ENCODE peak calls at places on chromosome 9, in four cellular contexts. R is neural crest cell, B is psoas muscle, Y is kidney epithelial cell. X is an unnamed sample.

GRCh38 chr9:111102793-111103474 is 64.7 kb upstream of the LPAR1 start:
- DNase-seq in B (no peak), Y (no peak), R (no peak), X (no peak)

GRCh38 chr9:137244486-137245449 is 3.7 kb downstream of the TUBB4B start:
- DNase-seq in Y (no peak), B (no peak), R (no peak), X (no peak)

GRCh38 chr9:135677641-135678168 is 14.6 kb downstream of the LCN9 start:
- DNase-seq in Y (no peak), R (no peak), B (no peak), X (no peak)

GRCh38 chr9:128091144-128091543 is 23.1 kb downstream of the SLC25A25 start:
- DNase-seq in B (peak), Y (no peak), R (peak), X (no peak)

GRCh38 chr9:129548571-129549135 is 72.2 kb downstream of the C9orf50 start:
- DNase-seq in R (no peak), B (peak), Y (no peak), X (no peak)

GRCh38 chr9:109232449-109232848 is 65.4 kb upstream of the FRRS1L start:
- DNase-seq in R (no peak), Y (no peak), B (no peak), X (no peak)

GRCh38 chr9:75715360-75715759 is 175.1 kb upstream of the PCSK5 start:
- DNase-seq in Y (no peak), R (no peak), B (no peak), X (no peak)

GRCh38 chr9:124264812-124265211 is 7.1 kb downstream of the NEK6 start:
- DNase-seq in Y (no peak), R (no peak), B (no peak), X (no peak)

GRCh38 chr9:136793063-136793946 is 2.2 kb downstream of the TMEM141 start:
- DNase-seq in Y (no peak), B (no peak), R (no peak), X (no peak)

GRCh38 chr9:82488319-82488701 is 499.7 kb downstream of the SPATA31D1 start:
- DNase-seq in R (no peak), B (no peak), Y (no peak), X (no peak)

GRCh38 chr9:91773166-91773565 is 176.9 kb downstream of the ROR2 start:
- DNase-seq in B (no peak), Y (no peak), R (no peak), X (no peak)

GRCh38 chr9:91777437-91777836 is 172.6 kb downstream of the ROR2 start:
- DNase-seq in R (no peak), B (no peak), Y (no peak), X (no peak)

GRCh38 chr9:91776409-91777365 is 173.3 kb downstream of the ROR2 start:
- DNase-seq in Y (no peak), R (no peak), B (no peak), X (no peak)

GRCh38 chr9:91775708-91776028 is 174.4 kb downstream of the ROR2 start:
- DNase-seq in Y (no peak), R (no peak), B (no peak), X (no peak)

GRCh38 chr9:91775011-91775707 is 174.9 kb downstream of the ROR2 start:
- DNase-seq in Y (no peak), R (peak), B (peak), X (peak)
- TF ChIP-seq CTCF in Y (peak), R (peak), B (peak), X (peak)

GRCh38 chr9:16352791-16353401 is 517.6 kb downstream of the BNC2 start:
- DNase-seq in B (no peak), R (no peak), Y (no peak), X (no peak)
- TF ChIP-seq CTCF in B (no peak), R (no peak), Y (no peak), X (no peak)

GRCh38 chr9:18394847-18395355 is 79.1 kb upstream of the ADAMTSL1 start:
- DNase-seq in Y (no peak), R (no peak), B (no peak), X (no peak)

GRCh38 chr9:18393340-18394130 is 80.4 kb upstream of the ADAMTSL1 start:
- DNase-seq in Y (peak), R (no peak), B (no peak), X (peak)

GRCh38 chr9:18397076-18397475 is 76.9 kb upstream of the ADAMTSL1 start:
- DNase-seq in Y (no peak), R (no peak), B (no peak), X (no peak)

GRCh38 chr9:18390393-18390792 is 83.6 kb upstream of the ADAMTSL1 start:
- DNase-seq in R (no peak), Y (no peak), B (no peak), X (no peak)

GRCh38 chr9:18396102-18396728 is 77.7 kb upstream of the ADAMTSL1 start:
- DNase-seq in B (no peak), R (no peak), Y (no peak), X (peak)
- TF ChIP-seq CTCF in B (no peak), R (peak), Y (no peak), X (no peak)

GRCh38 chr9:98253563-98253962 is 1.9 kb downstream of the TBC1D2 start:
- DNase-seq in B (no peak), Y (no peak), R (no peak), X (no peak)

GRCh38 chr9:98255064-98255577 is 328 bp downstream of the TBC1D2 start:
- DNase-seq in B (no peak), R (no peak), Y (no peak), X (no peak)

GRCh38 chr9:98256632-98257218 is 1.3 kb upstream of the TBC1D2 start:
- DNase-seq in R (no peak), B (no peak), Y (no peak), X (no peak)

GRCh38 chr9:98254236-98255063 is 999 bp downstream of the TBC1D2 start:
- DNase-seq in Y (no peak), B (no peak), R (no peak), X (no peak)

GRCh38 chr9:98255578-98256296 is at the start of gene TBC1D2:
- DNase-seq in B (peak), Y (peak), R (peak), X (peak)
- TF ChIP-seq CTCF in B (no peak), Y (peak), R (no peak), X (no peak)

X was measured in Calu3.